ENCODE peak calls at places on chromosomes 16 and 17, in four cellular contexts. I is fibroblast of villous mesenchyme, Q is MM.1S, Y is AG09309. F is an unnamed sample.

GRCh38 chr17:7851438-7852261 is 3.2 kb upstream of the TMEM88 start:
- DNase-seq in I (peak; percentile 86), Q (peak; percentile 95), Y (no peak), F (peak; percentile 92)

GRCh38 chr17:6555331-6556120 is 829 bp downstream of the PITPNM3 start:
- DNase-seq in I (no peak), Y (no peak), Q (no peak), F (peak; percentile 61)

GRCh38 chr17:4967539-4968165 is at the start of gene SPAG7:
- DNase-seq in Q (peak; percentile 94), Y (peak; percentile 94), I (peak; percentile 99), F (peak; percentile 95)

GRCh38 chr17:54864636-54865420 is 35.8 kb upstream of the TOM1L1 start:
- DNase-seq in Y (no peak), I (no peak), Q (no peak), F (no peak)

GRCh38 chr16:440627-441026 is 15.2 kb downstream of the RAB11FIP3 start:
- DNase-seq in I (no peak), Y (no peak), Q (no peak), F (no peak)

GRCh38 chr16:54031107-54031760 is 255.4 kb downstream of the IRX3 start:
- DNase-seq in I (no peak), Y (peak; percentile 43), Q (no peak), F (no peak)

GRCh38 chr16:85998868-85999729 is 100.1 kb downstream of the IRF8 start:
- DNase-seq in I (no peak), Y (no peak), Q (no peak), F (no peak)

GRCh38 chr16:27967169-27967568 is 96.3 kb downstream of the GSG1L start:
- DNase-seq in Q (no peak), I (no peak), Y (no peak), F (no peak)

GRCh38 chr16:75379339-75379738 is 54.0 kb downstream of the CFDP1 start:
- DNase-seq in Y (no peak), I (no peak), Q (no peak), F (no peak)

GRCh38 chr16:18805257-18805773 is 4.0 kb upstream of the ARL6IP1 start:
- DNase-seq in Y (no peak), Q (no peak), I (no peak), F (no peak)

GRCh38 chr16:89349947-89350633 is 132.6 kb downstream of the ZNF778 start:
- DNase-seq in Q (no peak), Y (no peak), I (no peak), F (no peak)

GRCh38 chr17:74452841-74453661 is 13.4 kb upstream of the CD300A start:
- DNase-seq in Y (no peak), I (no peak), Q (no peak), F (no peak)

GRCh38 chr17:74452027-74452840 is 14.2 kb upstream of the CD300A start:
- DNase-seq in Y (no peak), I (no peak), Q (no peak), F (peak; percentile 22)

GRCh38 chr17:74455025-74455585 is 11.3 kb upstream of the CD300A start:
- DNase-seq in Q (no peak), I (no peak), Y (no peak), F (no peak)

GRCh38 chr17:74454197-74455024 is 12.0 kb upstream of the CD300A start:
- DNase-seq in Y (no peak), Q (no peak), I (peak; percentile 71), F (peak; percentile 93)

DNA sequence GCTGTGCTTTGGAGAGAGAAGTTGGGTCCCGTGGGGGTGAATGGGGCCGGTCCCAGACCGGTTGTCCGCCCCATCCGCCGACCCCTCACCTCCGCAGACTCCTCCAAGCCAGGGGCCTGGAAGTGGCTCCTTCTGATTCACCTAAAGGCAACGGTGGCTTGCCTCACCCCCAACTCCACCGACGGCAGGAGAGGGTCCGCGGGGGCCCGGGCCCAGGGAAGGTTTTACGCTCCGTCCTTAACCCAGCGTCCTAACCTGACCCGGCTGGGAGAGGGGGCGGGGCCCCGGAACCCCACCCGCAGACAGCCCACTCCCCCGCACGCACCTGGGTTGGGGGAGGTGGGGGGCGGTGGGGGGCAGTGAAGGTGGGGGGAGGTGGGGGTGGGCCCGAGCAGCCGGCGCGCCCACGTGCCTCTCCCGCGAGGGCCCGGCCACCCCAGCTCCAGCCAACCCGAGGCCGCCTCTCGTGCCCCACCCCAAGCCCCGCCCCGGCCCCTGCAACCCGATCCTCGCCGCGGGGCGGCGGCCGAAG is 12.7 kb upstream of the CD300A start:
- DNase-seq in Q (peak; percentile 83), I (no peak), Y (no peak), F (peak; percentile 94)
- TF ChIP-seq CTCF in Q (no peak), I (no peak), Y (no peak), F (no peak)

GRCh38 chr17:45368661-45369060 is 51.8 kb upstream of the MAP3K14 start:
- DNase-seq in I (peak; percentile 85), Q (no peak), Y (peak; percentile 79), F (no peak)

GRCh38 chr17:45372325-45372869 is 55.6 kb upstream of the MAP3K14 start:
- DNase-seq in Y (no peak), Q (no peak), I (no peak), F (no peak)

GRCh38 chr17:45374501-45374900 is 57.7 kb upstream of the MAP3K14 start:
- DNase-seq in Y (no peak), Q (no peak), I (no peak), F (no peak)

GRCh38 chr17:45370949-45371413 is 54.2 kb upstream of the MAP3K14 start:
- DNase-seq in Q (no peak), Y (no peak), I (peak; percentile 20), F (peak; percentile 4)

DNA sequence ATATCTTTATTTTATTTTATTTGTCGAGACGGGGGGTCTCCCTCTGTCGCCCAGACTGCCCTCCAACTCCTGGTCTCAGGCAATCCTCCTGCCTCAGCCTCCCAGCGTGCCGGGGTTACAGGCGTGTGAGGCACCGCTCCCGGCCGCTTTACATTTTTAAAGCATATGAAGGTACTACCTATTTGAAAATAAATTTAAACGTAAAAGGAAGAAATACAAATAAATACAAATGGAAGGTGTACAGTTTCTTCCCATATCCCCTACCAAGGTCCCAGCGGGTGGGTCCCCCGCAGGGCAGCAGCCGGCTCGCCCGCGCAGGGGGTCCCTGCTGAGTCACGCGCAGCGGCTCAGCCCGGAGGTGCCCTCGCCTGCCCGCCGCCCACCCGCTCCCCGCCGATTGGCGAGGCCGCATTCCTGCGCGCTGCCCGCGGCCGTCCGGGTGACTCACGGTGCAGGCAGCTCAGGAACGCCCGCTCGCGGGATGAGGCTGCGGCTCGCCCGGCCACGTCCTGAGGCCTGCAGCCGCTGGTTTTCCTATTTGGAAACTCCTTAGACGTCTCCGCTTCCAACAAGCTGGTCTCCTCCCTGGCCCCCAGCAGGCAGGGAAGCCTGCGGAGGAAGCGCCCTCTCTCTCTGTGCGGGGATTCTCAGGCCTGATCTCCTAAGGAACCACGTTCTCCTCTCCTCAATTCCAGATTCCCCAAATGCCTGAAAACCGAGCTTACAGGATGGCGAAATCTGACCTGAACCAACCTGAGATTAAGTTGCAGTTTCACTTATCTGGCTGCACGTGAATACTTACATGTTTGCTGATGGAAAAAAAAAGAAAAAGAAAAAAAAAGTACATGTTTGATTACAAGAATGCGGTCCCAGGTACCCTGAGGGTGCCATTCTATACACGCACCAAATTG is 54.8 kb upstream of the MAP3K14 start:
- DNase-seq in I (peak; percentile 95), Q (no peak), Y (peak; percentile 94), F (peak; percentile 83)
- TF ChIP-seq CTCF in I (no peak), Q (no peak), Y (no peak), F (no peak)

GRCh38 chr17:74736423-74737298 is at the start of gene RAB37:
- DNase-seq in Q (no peak), I (no peak), Y (no peak), F (peak; percentile 20)

GRCh38 chr17:74734256-74734655 is 2.8 kb upstream of the RAB37 start:
- DNase-seq in Y (no peak), I (no peak), Q (no peak), F (no peak)

GRCh38 chr17:74738051-74738996 is 1.3 kb downstream of the RAB37 start:
- DNase-seq in I (no peak), Y (no peak), Q (peak; percentile 74), F (no peak)

GRCh38 chr17:74739227-74739831 is 2.3 kb downstream of the RAB37 start:
- DNase-seq in Q (no peak), Y (no peak), I (no peak), F (no peak)

GRCh38 chr17:74737299-74738050 is 419 bp downstream of the RAB37 start:
- DNase-seq in Y (no peak), Q (peak; percentile 49), I (no peak), F (no peak)
- TF ChIP-seq CTCF in Y (peak; percentile 38), Q (peak; percentile 68), I (peak; percentile 39), F (no peak)

GRCh38 chr17:78022425-78022824 is 63.9 kb downstream of the TNRC6C start:
- DNase-seq in Y (no peak), I (no peak), Q (no peak), F (no peak)
- TF ChIP-seq CTCF in Y (no peak), I (no peak), Q (no peak), F (no peak)